ENCODE peak calls at places on chromosomes 7 and 10, in eight cellular contexts. P is osteocyte, B is astrocyte of the cerebellum, Q is AG04449, K is HFF-Myc, R is brain microvascular endothelial cell, U is prostate gland, T is astrocyte of the spinal cord. G is an unnamed sample.
A peak's percentile ranks its signal among the peaks of the same experiment; 100 is the strongest.

GRCh38 chr10:31864834-31865518 is 63.7 kb downstream of the ARHGAP12 start:
- DNase-seq in P (no peak), B (peak; percentile 9), Q (no peak), K (peak; percentile 9), R (peak; percentile 12), U (no peak), T (peak; percentile 58), G (no peak)

GRCh38 chr10:112756118-112756512 is 193.9 kb upstream of the TCF7L2 start:
- DNase-seq in P (no peak), B (no peak), Q (no peak), K (no peak), R (no peak), U (peak; percentile 8), T (no peak), G (no peak)

GRCh38 chr10:6217621-6218020 is 14.9 kb downstream of the PFKFB3 start:
- DNase-seq in P (no peak), B (no peak), Q (no peak), K (no peak), R (no peak), U (no peak), T (no peak), G (no peak)

GRCh38 chr7:112646787-112647186 is 143.4 kb downstream of the TMEM168 start:
- DNase-seq in P (no peak), B (no peak), Q (no peak), K (no peak), R (no peak), U (no peak), T (no peak), G (peak; percentile 32)

GRCh38 chr10:5595591-5596590 is 70.5 kb downstream of the ASB13 start:
- DNase-seq in P (no peak), B (peak; percentile 47), Q (peak; percentile 73), K (peak; percentile 75), R (peak; percentile 81), U (no peak), T (peak; percentile 91), G (no peak)

GRCh38 chr7:105000190-105000589 is 13.8 kb upstream of the KMT2E start:
- DNase-seq in P (no peak), B (no peak), Q (no peak), K (no peak), R (no peak), U (no peak), T (no peak), G (no peak)

GRCh38 chr10:4687397-4687796 is 138.6 kb upstream of the AKR1E2 start:
- DNase-seq in P (no peak), B (no peak), Q (no peak), K (no peak), R (no peak), U (no peak), T (no peak), G (no peak)

GRCh38 chr10:106746888-106747287 is 417.6 kb downstream of the SORCS1 start:
- DNase-seq in P (no peak), B (no peak), Q (no peak), K (no peak), R (no peak), U (no peak), T (no peak), G (no peak)

GRCh38 chr10:54554028-54554427 is 247.0 kb downstream of the PCDH15 start:
- DNase-seq in P (no peak), B (no peak), Q (no peak), K (no peak), R (no peak), U (no peak), T (no peak), G (no peak)

GRCh38 chr7:81416648-81417047 is 353.2 kb downstream of the HGF start:
- DNase-seq in P (no peak), B (no peak), Q (no peak), K (no peak), R (no peak), U (no peak), T (no peak), G (no peak)

GRCh38 chr10:110818311-110819257 is 53.1 kb upstream of the PDCD4 start:
- DNase-seq in P (no peak), B (no peak), Q (no peak), K (no peak), R (no peak), U (peak; percentile 87), T (no peak), G (no peak)

GRCh38 chr10:112953075-112953501 is 3.0 kb downstream of the TCF7L2 start:
- DNase-seq in P (no peak), B (no peak), Q (no peak), K (no peak), R (no peak), U (peak; percentile 41), T (peak; percentile 50), G (peak; percentile 50)

GRCh38 chr10:74227697-74228424 is 76.8 kb downstream of the ADK start:
- DNase-seq in P (no peak), B (peak; percentile 26), Q (no peak), K (no peak), R (peak; percentile 59), U (no peak), T (peak; percentile 55), G (no peak)

GRCh38 chr10:13095094-13095493 is 4.9 kb upstream of the OPTN start:
- DNase-seq in P (no peak), B (no peak), Q (no peak), K (no peak), R (peak; percentile 12), U (no peak), T (no peak), G (no peak)

GRCh38 chr7:88509341-88509740 is 202.6 kb upstream of the STEAP4 start:
- DNase-seq in P (no peak), B (no peak), Q (no peak), K (no peak), R (no peak), U (no peak), T (no peak), G (no peak)

GRCh38 chr7:23105086-23105643 is 420 bp upstream of the KLHL7 start:
- DNase-seq in P (no peak), B (no peak), Q (no peak), K (no peak), R (no peak), U (no peak), T (no peak), G (no peak)

GRCh38 chr7:23106801-23107713 is 1.5 kb downstream of the KLHL7 start:
- DNase-seq in P (no peak), B (no peak), Q (no peak), K (no peak), R (no peak), U (no peak), T (peak; percentile 22), G (no peak)

GRCh38 chr7:23105644-23106490 is at the start of gene KLHL7:
- DNase-seq in P (peak; percentile 98), B (peak; percentile 74), Q (no peak), K (peak; percentile 65), R (peak; percentile 94), U (peak; percentile 96), T (peak; percentile 92), G (peak; percentile 99)

GRCh38 chr7:23107781-23108180 is 2.2 kb downstream of the KLHL7 start:
- DNase-seq in P (no peak), B (no peak), Q (no peak), K (no peak), R (no peak), U (no peak), T (no peak), G (no peak)

DNA sequence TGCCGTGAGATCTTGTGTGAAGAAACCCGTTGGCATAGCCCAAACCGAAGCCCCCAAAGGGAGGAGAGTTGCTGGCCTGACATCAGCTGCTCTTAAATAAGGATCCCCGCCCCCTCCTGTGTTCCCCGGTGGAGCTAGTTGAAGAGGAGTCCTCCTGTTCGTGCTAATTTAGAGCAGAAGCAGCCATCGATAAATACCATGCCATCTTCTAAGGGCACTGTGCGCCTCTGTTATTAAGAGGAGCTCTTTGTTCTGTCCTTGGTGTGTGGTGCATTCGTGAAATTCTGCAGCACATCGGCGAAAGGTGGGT is 861 bp downstream of the KLHL7 start:
- DNase-seq in P (no peak), B (no peak), Q (no peak), K (no peak), R (no peak), U (peak; percentile 37), T (no peak), G (no peak)
- TF ChIP-seq CTCF in P (no peak), B (no peak), Q (no peak), K (no peak), R (no peak), U (no peak), T (no peak), G (no peak)

DNA sequence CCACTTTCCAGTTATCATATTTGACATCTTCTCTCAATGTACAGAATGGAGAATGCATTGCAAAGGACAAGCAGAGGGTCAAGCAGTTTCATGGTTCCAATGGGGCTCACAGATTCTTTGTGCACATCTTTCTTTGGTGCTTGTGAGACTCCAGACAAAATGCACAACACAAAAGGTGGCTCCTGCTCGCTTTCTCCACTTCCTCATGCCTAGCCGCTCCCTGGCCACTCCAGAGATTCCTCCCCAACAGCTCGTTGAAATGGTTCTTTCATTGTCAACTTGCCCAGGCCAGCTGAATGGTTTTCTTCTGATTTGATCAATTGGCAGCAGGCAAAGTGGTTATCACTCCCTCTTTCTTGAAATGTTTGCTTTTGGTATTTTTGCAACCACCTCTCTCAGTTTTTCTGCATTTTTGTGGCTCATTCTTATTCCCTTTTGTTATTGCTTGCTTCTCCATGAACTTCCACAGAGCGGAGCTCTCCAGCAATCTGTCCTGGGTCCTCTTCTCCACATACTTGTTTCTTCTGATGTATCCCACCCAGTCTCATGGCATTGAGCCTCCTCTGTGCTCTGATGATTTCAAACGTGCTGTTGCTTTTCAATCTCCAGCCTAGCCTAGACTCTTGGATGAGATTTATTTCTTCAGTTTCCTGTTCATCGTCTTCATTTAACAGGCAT is 507.8 kb upstream of the MKI67 start:
- DNase-seq in P (no peak), B (peak; percentile 18), Q (no peak), K (no peak), R (no peak), U (no peak), T (no peak), G (no peak)
- TF ChIP-seq CTCF in P (no peak), B (peak; percentile 36), Q (no peak), K (no peak), R (no peak), U (peak; percentile 36), T (no peak), G (peak; percentile 32)

GRCh38 chr10:132239126-132240031 is 52.6 kb downstream of the DPYSL4 start:
- DNase-seq in P (no peak), B (no peak), Q (no peak), K (no peak), R (no peak), U (no peak), T (no peak), G (no peak)
- TF ChIP-seq CTCF in P (no peak), B (no peak), Q (no peak), K (no peak), R (no peak), U (no peak), T (no peak), G (no peak)

DNA sequence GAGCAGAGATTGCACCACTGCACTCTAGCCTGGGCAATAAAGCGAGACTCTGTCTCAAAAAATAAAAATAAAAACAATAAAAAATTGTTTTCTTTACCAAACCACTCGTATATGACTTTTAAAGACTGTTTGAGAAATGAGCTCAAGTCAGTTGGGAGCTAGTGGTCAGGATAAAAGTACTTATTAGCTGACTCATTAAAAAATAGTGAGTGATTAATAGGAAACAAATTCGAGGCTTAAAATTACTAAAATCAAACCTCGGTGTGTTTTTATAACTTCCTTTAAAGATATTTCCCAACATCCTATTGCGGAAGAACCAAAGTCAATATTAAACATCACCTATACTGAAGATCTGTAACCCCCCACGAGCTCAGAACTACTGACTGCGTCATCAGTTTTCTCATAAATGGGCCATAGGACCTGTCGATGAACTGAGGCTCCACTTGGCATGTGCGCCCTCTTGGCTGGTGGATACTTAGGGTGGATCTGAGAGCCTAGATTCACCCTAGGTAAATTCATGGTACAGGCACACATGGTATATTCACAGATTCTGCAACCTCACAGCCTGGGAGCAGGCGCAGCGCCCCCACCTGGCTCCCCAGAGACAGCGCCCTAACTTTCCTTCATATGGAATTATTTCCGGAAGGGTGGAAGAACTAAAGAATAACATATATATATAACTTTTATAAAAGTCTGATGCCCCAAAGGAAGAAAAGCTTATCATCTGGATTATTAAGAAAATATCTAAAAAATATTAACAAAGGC is 9.2 kb downstream of the MKI67 start:
- DNase-seq in P (no peak), B (no peak), Q (no peak), K (no peak), R (no peak), U (no peak), T (no peak), G (no peak)
- TF ChIP-seq CTCF in P (no peak), B (peak; percentile 20), Q (no peak), K (peak; percentile 53), R (peak; percentile 54), U (no peak), T (peak; percentile 17), G (no peak)

G was measured in nephron progenitor cell.